ENCODE peak calls at places on chromosomes 4 and X, in four cellular contexts. One of them, this sample, is unnamed.

GRCh38 chr4:101685126-101685525 is 105.4 kb upstream of the BANK1 start:
- DNase-seq in K562: no peak
- DNase-seq in GM23338: no peak
- DNase-seq in A549: no peak
- DNase-seq in this sample: no peak

GRCh38 chr4:84159767-84160166 is 339.3 kb downstream of the NKX6-1 start:
- DNase-seq in GM23338: peak
- DNase-seq in K562: no peak
- DNase-seq in A549: no peak
- DNase-seq in this sample: peak

GRCh38 chrX:68693481-68694410 is 46.3 kb downstream of the STARD8 start:
- DNase-seq in GM23338: peak
- DNase-seq in K562: peak
- DNase-seq in A549: no peak
- DNase-seq in this sample: no peak

GRCh38 chrX:71017396-71017939 is 50.7 kb downstream of the SNX12 start:
- DNase-seq in K562: no peak
- DNase-seq in GM23338: no peak
- DNase-seq in A549: no peak
- DNase-seq in this sample: no peak

GRCh38 chrX:111168314-111168713 is 72.3 kb downstream of the PAK3 start:
- DNase-seq in A549: no peak
- DNase-seq in K562: no peak
- DNase-seq in GM23338: peak
- DNase-seq in this sample: peak

GRCh38 chrX:115642895-115643530 is 82.0 kb downstream of the PLS3 start:
- DNase-seq in A549: peak
- DNase-seq in K562: peak
- DNase-seq in GM23338: peak
- DNase-seq in this sample: peak

GRCh38 chr4:68375667-68376559 is 26.0 kb upstream of the YTHDC1 start:
- DNase-seq in GM23338: peak
- DNase-seq in K562: peak
- DNase-seq in A549: peak
- DNase-seq in this sample: peak

GRCh38 chr4:2819244-2820215 is 24.1 kb upstream of the ADD1 start:
- DNase-seq in GM23338: no peak
- DNase-seq in A549: no peak
- DNase-seq in K562: no peak
- DNase-seq in this sample: no peak

GRCh38 chrX:70592091-70592490 is 147.5 kb downstream of the DLG3 start:
- DNase-seq in K562: no peak
- DNase-seq in A549: peak
- DNase-seq in GM23338: no peak
- DNase-seq in this sample: no peak

GRCh38 chr4:126431049-126431448 is 1116.3 kb downstream of the FAT4 start:
- DNase-seq in A549: no peak
- DNase-seq in GM23338: no peak
- DNase-seq in K562: no peak
- DNase-seq in this sample: no peak

GRCh38 chrX:66200050-66200664 is 36.1 kb downstream of the HEPH start:
- DNase-seq in GM23338: no peak
- DNase-seq in K562: no peak
- DNase-seq in A549: no peak
- DNase-seq in this sample: no peak

GRCh38 chr4:80077639-80078038 is 4.6 kb upstream of the ANTXR2 start:
- DNase-seq in GM23338: no peak
- DNase-seq in A549: no peak
- DNase-seq in K562: no peak
- DNase-seq in this sample: no peak

GRCh38 chrX:45517090-45517973 is 316.7 kb upstream of the DIPK2B start:
- DNase-seq in K562: no peak
- DNase-seq in A549: no peak
- DNase-seq in GM23338: peak
- DNase-seq in this sample: peak

GRCh38 chrX:110317820-110318663 is at the start of gene AMMECR1:
- DNase-seq in A549: peak
- DNase-seq in K562: peak
- DNase-seq in GM23338: peak
- DNase-seq in this sample: peak

GRCh38 chrX:130247996-130248395 is 20.7 kb downstream of the ZNF280C start:
- DNase-seq in GM23338: no peak
- DNase-seq in K562: no peak
- DNase-seq in A549: no peak
- DNase-seq in this sample: no peak

GRCh38 chr4:130995988-130996387 is 1900.0 kb downstream of the C4orf33 start:
- DNase-seq in A549: no peak
- DNase-seq in GM23338: no peak
- DNase-seq in K562: no peak
- DNase-seq in this sample: no peak

GRCh38 chr4:159312236-159312635 is 209.4 kb downstream of the RAPGEF2 start:
- DNase-seq in A549: no peak
- DNase-seq in GM23338: no peak
- DNase-seq in K562: no peak
- DNase-seq in this sample: no peak

GRCh38 chr4:159303435-159303834 is 200.6 kb downstream of the RAPGEF2 start:
- DNase-seq in A549: no peak
- DNase-seq in K562: no peak
- DNase-seq in GM23338: no peak
- DNase-seq in this sample: no peak

GRCh38 chr4:159305129-159305528 is 202.2 kb downstream of the RAPGEF2 start:
- DNase-seq in A549: no peak
- DNase-seq in K562: no peak
- DNase-seq in GM23338: no peak
- DNase-seq in this sample: no peak

GRCh38 chr4:159307929-159308328 is 205.1 kb downstream of the RAPGEF2 start:
- DNase-seq in A549: no peak
- DNase-seq in K562: no peak
- DNase-seq in GM23338: no peak
- DNase-seq in this sample: no peak

GRCh38 chr4:159308571-159309340 is 205.9 kb downstream of the RAPGEF2 start:
- DNase-seq in GM23338: peak
- DNase-seq in K562: no peak
- DNase-seq in A549: no peak
- DNase-seq in this sample: no peak
- TF ChIP-seq JUNB in GM23338: no peak
- TF ChIP-seq JUNB in K562: no peak
- TF ChIP-seq JUNB in A549: no peak
- TF ChIP-seq JUNB in this sample: no peak

GRCh38 chr4:47485047-47485692 is at the start of gene ATP10D:
- DNase-seq in GM23338: peak
- DNase-seq in A549: peak
- DNase-seq in K562: peak
- DNase-seq in this sample: peak
- TF ChIP-seq JUNB in GM23338: no peak
- TF ChIP-seq JUNB in A549: no peak
- TF ChIP-seq JUNB in K562: no peak
- TF ChIP-seq JUNB in this sample: no peak

GRCh38 chrX:31201503-31201902 is 129.7 kb upstream of the FTHL17 start:
- DNase-seq in K562: no peak
- DNase-seq in GM23338: no peak
- DNase-seq in A549: no peak
- DNase-seq in this sample: no peak
- TF ChIP-seq JUNB in K562: no peak
- TF ChIP-seq JUNB in GM23338: no peak
- TF ChIP-seq JUNB in A549: no peak
- TF ChIP-seq JUNB in this sample: no peak

GRCh38 chrX:129115104-129115503 is 408.2 kb downstream of the SMARCA1 start:
- DNase-seq in GM23338: peak
- DNase-seq in K562: peak
- DNase-seq in A549: peak
- DNase-seq in this sample: peak
- TF ChIP-seq JUNB in GM23338: no peak
- TF ChIP-seq JUNB in K562: no peak
- TF ChIP-seq JUNB in A549: no peak
- TF ChIP-seq JUNB in this sample: no peak

GRCh38 chr4:78737020-78737419 is 39.1 kb upstream of the BMP2K start:
- DNase-seq in GM23338: no peak
- DNase-seq in K562: no peak
- DNase-seq in A549: no peak
- DNase-seq in this sample: no peak
- TF ChIP-seq JUNB in GM23338: no peak
- TF ChIP-seq JUNB in K562: no peak
- TF ChIP-seq JUNB in A549: no peak
- TF ChIP-seq JUNB in this sample: no peak